ENCODE peak calls at places on chromosomes 5 and 9, in five cellular contexts. V is testis, M is lower leg skin, U is A549, W is heart left ventricle. O is an unnamed sample.

GRCh38 chr5:77839691-77840090 is 63.6 kb upstream of the TBCA start:
- DNase-seq in V (no peak), M (no peak), U (no peak), W (no peak), O (no peak)

GRCh38 chr9:89471390-89471789 is 26.5 kb downstream of the SEMA4D start:
- DNase-seq in V (no peak), M (peak; percentile 10), U (no peak), W (no peak), O (no peak)

GRCh38 chr9:19156805-19157204 is 29.5 kb upstream of the PLIN2 start:
- DNase-seq in V (no peak), M (no peak), U (no peak), W (peak; percentile 43), O (no peak)

GRCh38 chr9:120915854-120916495 is 10.6 kb downstream of the TRAF1 start:
- DNase-seq in V (no peak), M (no peak), U (no peak), W (no peak), O (no peak)

GRCh38 chr9:77018058-77019009 is 1.1 kb upstream of the FOXB2 start:
- DNase-seq in V (no peak), M (no peak), U (no peak), W (no peak), O (no peak)

GRCh38 chr5:95747041-95747679 is 16.0 kb downstream of the RHOBTB3 start:
- DNase-seq in V (no peak), M (no peak), U (no peak), W (no peak), O (no peak)

GRCh38 chr9:34624475-34624984 is 4.2 kb upstream of the DCTN3 start:
- DNase-seq in V (no peak), M (no peak), U (no peak), W (no peak), O (no peak)

GRCh38 chr9:96084289-96084688 is 208.8 kb downstream of the ERCC6L2 start:
- DNase-seq in V (no peak), M (no peak), U (no peak), W (no peak), O (no peak)

GRCh38 chr5:127892467-127893207 is 189.4 kb downstream of the CCDC192 start:
- DNase-seq in V (no peak), M (no peak), U (no peak), W (no peak), O (no peak)

GRCh38 chr9:126471084-126471611 is 142.6 kb upstream of the LMX1B start:
- DNase-seq in V (peak; percentile 61), M (peak; percentile 95), U (no peak), W (peak; percentile 71), O (no peak)

GRCh38 chr9:127966416-127967150 is 14.2 kb downstream of the EEIG1 start:
- DNase-seq in V (no peak), M (no peak), U (no peak), W (no peak), O (no peak)

GRCh38 chr9:8224381-8224791 is 424.8 kb upstream of the DMAC1 start:
- DNase-seq in V (no peak), M (no peak), U (no peak), W (no peak), O (no peak)

GRCh38 chr9:468766-469496 is 254.3 kb downstream of the DOCK8 start:
- DNase-seq in V (no peak), M (no peak), U (no peak), W (no peak), O (peak; percentile 28)

GRCh38 chr9:15178621-15179020 is 128.4 kb downstream of the TTC39B start:
- DNase-seq in V (no peak), M (no peak), U (no peak), W (no peak), O (no peak)

GRCh38 chr9:80175286-80175906 is 603.6 kb downstream of the TLE4 start:
- DNase-seq in V (peak; percentile 22), M (no peak), U (peak; percentile 6), W (no peak), O (peak; percentile 23)

GRCh38 chr9:118316831-118317230 is 612.6 kb downstream of the TLR4 start:
- DNase-seq in V (no peak), M (no peak), U (no peak), W (no peak), O (no peak)

GRCh38 chr5:169795311-169795710 is 158.2 kb downstream of the DOCK2 start:
- DNase-seq in V (no peak), M (no peak), U (no peak), W (no peak), O (no peak)

GRCh38 chr9:114677418-114677817 is 4.6 kb downstream of the TEX48 start:
- DNase-seq in V (no peak), M (no peak), U (peak; percentile 93), W (no peak), O (peak; percentile 88)

GRCh38 chr9:3434594-3434993 is 91.2 kb downstream of the RFX3 start:
- DNase-seq in V (no peak), M (no peak), U (no peak), W (no peak), O (no peak)

GRCh38 chr5:82307431-82307830 is 29.3 kb upstream of the RPS23 start:
- DNase-seq in V (no peak), M (no peak), U (no peak), W (no peak), O (no peak)

GRCh38 chr5:1668141-1668721 is 131.4 kb downstream of the MRPL36 start:
- DNase-seq in V (peak; percentile 43), M (peak; percentile 82), U (no peak), W (no peak), O (no peak)

DNA sequence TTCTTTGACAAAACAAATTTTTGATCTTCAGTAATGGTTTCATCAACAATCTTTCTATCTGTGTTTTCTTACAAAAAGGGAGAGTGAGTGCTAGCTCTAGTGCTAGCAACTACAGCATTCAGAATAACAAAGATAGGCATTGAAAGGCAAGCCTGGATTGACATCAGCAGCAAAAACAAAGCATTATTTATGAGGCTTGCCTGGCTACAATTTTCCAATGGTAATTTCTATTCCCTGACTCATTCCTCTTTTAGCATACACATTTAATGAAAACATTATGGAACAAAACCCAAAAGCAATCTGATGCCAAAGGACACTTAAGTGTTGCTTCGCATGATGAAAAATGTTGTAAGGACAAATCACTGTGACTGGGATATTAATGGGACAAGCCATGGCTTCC is 179.6 kb upstream of the EDIL3 start:
- DNase-seq in V (no peak), M (no peak), U (no peak), W (no peak), O (no peak)
- TF ChIP-seq POLR2A in V (no peak), M (no peak), U (no peak), W (no peak), O (no peak)

GRCh38 chr5:140595538-140595937 is 30.9 kb downstream of the SLC35A4 start:
- DNase-seq in V (peak; percentile 77), M (no peak), U (no peak), W (peak; percentile 51), O (no peak)
- TF ChIP-seq POLR2A in V (no peak), M (no peak), U (no peak), W (no peak), O (no peak)

GRCh38 chr9:136849038-136849959 is at the start of gene PHPT1:
- DNase-seq in V (peak; percentile 99), M (peak; percentile 100), U (peak; percentile 99), W (peak; percentile 99), O (peak; percentile 99)
- TF ChIP-seq POLR2A in V (peak; percentile 43), M (no peak), U (peak; percentile 72), W (peak; percentile 85), O (peak; percentile 79)

GRCh38 chr9:68706579-68707201 is 1.6 kb downstream of the PIP5K1B start:
- DNase-seq in V (peak; percentile 44), M (no peak), U (no peak), W (no peak), O (peak; percentile 77)

GRCh38 chr9:68703672-68704071 is 1.4 kb upstream of the PIP5K1B start:
- DNase-seq in V (no peak), M (no peak), U (no peak), W (no peak), O (no peak)

GRCh38 chr9:68705636-68706578 is 867 bp downstream of the PIP5K1B start:
- DNase-seq in V (peak; percentile 48), M (no peak), U (peak; percentile 4), W (peak; percentile 64), O (peak; percentile 90)

GRCh38 chr9:68704498-68704803 is 589 bp upstream of the PIP5K1B start:
- DNase-seq in V (no peak), M (no peak), U (no peak), W (no peak), O (no peak)

GRCh38 chr9:68704804-68705635 is at the start of gene PIP5K1B:
- DNase-seq in V (peak; percentile 80), M (peak; percentile 87), U (peak; percentile 17), W (peak; percentile 86), O (peak; percentile 90)
- TF ChIP-seq POLR2A in V (no peak), M (no peak), U (no peak), W (peak; percentile 59), O (peak; percentile 95)

GRCh38 chr9:131237931-131238401 is 38.3 kb downstream of the FAM78A start:
- DNase-seq in V (peak; percentile 57), M (no peak), U (no peak), W (peak; percentile 82), O (peak; percentile 67)
- TF ChIP-seq POLR2A in V (no peak), M (no peak), U (no peak), W (no peak), O (peak; percentile 78)

GRCh38 chr9:94078086-94078485 is 6.2 kb upstream of the PTPDC1 start:
- DNase-seq in V (no peak), M (no peak), U (no peak), W (no peak), O (no peak)
- TF ChIP-seq POLR2A in V (no peak), M (no peak), U (no peak), W (no peak), O (no peak)

GRCh38 chr5:142324871-142325676 is at the start of gene SPRY4:
- DNase-seq in V (peak; percentile 94), M (peak; percentile 98), U (peak; percentile 93), W (peak; percentile 95), O (peak; percentile 94)
- TF ChIP-seq POLR2A in V (no peak), M (no peak), U (peak; percentile 98), W (peak; percentile 93), O (peak; percentile 42)

DNA sequence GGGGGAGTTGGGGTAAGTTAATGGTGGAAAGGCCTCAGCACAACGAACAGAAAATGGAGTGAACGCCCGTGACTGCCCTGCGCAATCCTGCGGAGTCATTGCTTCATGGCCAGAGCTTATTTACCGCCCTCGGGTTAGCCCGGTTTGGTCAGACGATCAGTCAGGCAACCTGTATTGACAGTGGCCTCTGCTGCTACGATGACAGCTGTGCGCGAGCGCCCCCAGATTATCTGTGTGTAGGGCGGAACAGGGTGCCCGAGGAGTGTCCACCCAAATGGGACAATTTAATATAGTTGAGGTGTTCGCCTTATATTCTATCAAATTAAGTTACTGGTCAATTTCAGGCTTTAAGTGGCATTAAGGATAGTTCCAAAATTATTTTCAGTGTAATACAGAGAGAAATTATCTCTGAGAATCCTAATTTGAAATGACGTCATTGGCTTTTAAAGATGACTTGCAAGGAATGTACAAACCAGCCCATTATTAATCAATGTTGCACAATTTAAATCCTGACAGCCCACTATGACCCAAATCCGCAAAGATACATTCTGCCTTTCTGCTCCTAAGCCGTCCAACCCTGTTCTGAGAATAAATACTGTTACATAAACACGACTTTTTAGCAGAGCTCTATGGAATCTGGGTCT is 879 bp upstream of the UBQLN1 start:
- DNase-seq in V (peak; percentile 89), M (peak; percentile 97), U (peak; percentile 73), W (peak; percentile 75), O (peak; percentile 94)
- TF ChIP-seq POLR2A in V (no peak), M (no peak), U (no peak), W (no peak), O (peak; percentile 43)

GRCh38 chr9:5628183-5628529 is 751 bp upstream of the RIC1 start:
- DNase-seq in V (no peak), M (no peak), U (peak; percentile 38), W (no peak), O (no peak)
- TF ChIP-seq POLR2A in V (no peak), M (no peak), U (no peak), W (no peak), O (no peak)

GRCh38 chr9:111936391-111936790 is 39.8 kb downstream of the UGCG start:
- DNase-seq in V (no peak), M (no peak), U (no peak), W (no peak), O (no peak)
- TF ChIP-seq POLR2A in V (no peak), M (no peak), U (no peak), W (no peak), O (no peak)

O was measured in erythroblast.